ENCODE peak calls at places on chromosomes 4 and X, in six cellular contexts. F, P, I, Z, V and L are unnamed samples.

GRCh38 chr4:127856485-127857447 is 23.9 kb upstream of the PLK4 start:
- DNase-seq in F (no peak), P (no peak), I (peak; percentile 60), Z (no peak), V (no peak), L (no peak)

GRCh38 chrX:154370300-154370881 is 4.0 kb downstream of the FLNA start:
- DNase-seq in F (no peak), P (peak; percentile 15), I (no peak), Z (no peak), V (no peak), L (no peak)

GRCh38 chrX:37745835-37746234 is 34.0 kb upstream of the CYBB start:
- DNase-seq in F (no peak), P (no peak), I (no peak), Z (no peak), V (no peak), L (no peak)

GRCh38 chrX:13376857-13377441 is 57.1 kb upstream of the ATXN3L start:
- DNase-seq in F (no peak), P (no peak), I (no peak), Z (no peak), V (no peak), L (no peak)

GRCh38 chrX:23373129-23373804 is 38.6 kb downstream of the PTCHD1 start:
- DNase-seq in F (no peak), P (no peak), I (no peak), Z (no peak), V (no peak), L (no peak)

GRCh38 chr4:181157647-181158046 is 1085.6 kb upstream of the TENM3 start:
- DNase-seq in F (no peak), P (no peak), I (no peak), Z (no peak), V (no peak), L (no peak)

GRCh38 chrX:79728421-79728820 is 286.1 kb upstream of the TBX22 start:
- DNase-seq in F (no peak), P (no peak), I (no peak), Z (no peak), V (no peak), L (no peak)

GRCh38 chr4:147958057-147958456 is 226.2 kb downstream of the ARHGAP10 start:
- DNase-seq in F (no peak), P (no peak), I (no peak), Z (no peak), V (no peak), L (no peak)

GRCh38 chr4:178165251-178165650 is 723.0 kb upstream of the AGA start:
- DNase-seq in F (no peak), P (no peak), I (no peak), Z (no peak), V (no peak), L (no peak)

GRCh38 chr4:85420831-85421230 is 54.1 kb upstream of the ARHGAP24 start:
- DNase-seq in F (no peak), P (no peak), I (no peak), Z (no peak), V (no peak), L (no peak)

GRCh38 chr4:29199025-29199424 is 1521.1 kb upstream of the PCDH7 start:
- DNase-seq in F (no peak), P (no peak), I (no peak), Z (no peak), V (no peak), L (no peak)

GRCh38 chr4:13656569-13656988 is 29.1 kb upstream of the BOD1L1 start:
- DNase-seq in F (no peak), P (peak; percentile 56), I (peak; percentile 43), Z (no peak), V (peak; percentile 19), L (peak; percentile 13)

GRCh38 chr4:26860922-26861433 is 337 bp downstream of the STIM2 start:
- DNase-seq in F (peak; percentile 20), P (no peak), I (no peak), Z (no peak), V (peak; percentile 10), L (peak; percentile 21)

GRCh38 chrX:113512700-113513395 is 672.2 kb upstream of the AMOT start:
- DNase-seq in F (no peak), P (no peak), I (no peak), Z (no peak), V (no peak), L (no peak)

GRCh38 chr4:173191623-173192041 is 23.0 kb downstream of the GALNT7 start:
- DNase-seq in F (no peak), P (no peak), I (no peak), Z (no peak), V (no peak), L (no peak)

GRCh38 chrX:24285082-24285481 is 28.8 kb downstream of the SUPT20HL2 start:
- DNase-seq in F (no peak), P (no peak), I (no peak), Z (no peak), V (no peak), L (no peak)

GRCh38 chrX:50615570-50616158 is 145.0 kb upstream of the DGKK start:
- DNase-seq in F (no peak), P (no peak), I (no peak), Z (no peak), V (no peak), L (no peak)

GRCh38 chr4:152100378-152101201 is 339.8 kb upstream of the GATB start:
- DNase-seq in F (peak; percentile 29), P (no peak), I (no peak), Z (no peak), V (no peak), L (peak; percentile 23)

GRCh38 chr4:61753739-61754138 is 553.6 kb downstream of the ADGRL3 start:
- DNase-seq in F (no peak), P (no peak), I (no peak), Z (no peak), V (no peak), L (no peak)

GRCh38 chr4:20687894-20688293 is 12.4 kb upstream of the PACRGL start:
- DNase-seq in F (no peak), P (no peak), I (no peak), Z (no peak), V (no peak), L (no peak)

GRCh38 chr4:157886650-157887049 is 286.2 kb downstream of the GASK1B start:
- DNase-seq in F (no peak), P (no peak), I (no peak), Z (no peak), V (no peak), L (no peak)

GRCh38 chrX:2650037-2650436 is 41.1 kb upstream of the CD99 start:
- DNase-seq in F (no peak), P (no peak), I (no peak), Z (no peak), V (no peak), L (no peak)

GRCh38 chr4:41012308-41012707 is 202.0 kb downstream of the APBB2 start:
- DNase-seq in F (no peak), P (no peak), I (no peak), Z (no peak), V (no peak), L (no peak)

GRCh38 chrX:154761977-154762528 is 611 bp upstream of the DKC1 start:
- DNase-seq in F (no peak), P (no peak), I (no peak), Z (no peak), V (no peak), L (no peak)

GRCh38 chr4:152045397-152045780 is 284.6 kb upstream of the GATB start:
- DNase-seq in F (peak; percentile 24), P (no peak), I (no peak), Z (no peak), V (no peak), L (no peak)

GRCh38 chrX:110795645-110796510 is at the start of gene CHRDL1:
- DNase-seq in F (no peak), P (no peak), I (no peak), Z (no peak), V (no peak), L (no peak)

GRCh38 chr4:92189146-92189545 is 114.6 kb upstream of the GRID2 start:
- DNase-seq in F (no peak), P (no peak), I (no peak), Z (no peak), V (no peak), L (no peak)

GRCh38 chrX:71930298-71930697 is 19.7 kb downstream of the NHSL2 start:
- DNase-seq in F (no peak), P (no peak), I (no peak), Z (no peak), V (no peak), L (no peak)

GRCh38 chr4:103673983-103674382 is 45.8 kb downstream of the TACR3 start:
- DNase-seq in F (no peak), P (no peak), I (no peak), Z (no peak), V (no peak), L (no peak)

DNA sequence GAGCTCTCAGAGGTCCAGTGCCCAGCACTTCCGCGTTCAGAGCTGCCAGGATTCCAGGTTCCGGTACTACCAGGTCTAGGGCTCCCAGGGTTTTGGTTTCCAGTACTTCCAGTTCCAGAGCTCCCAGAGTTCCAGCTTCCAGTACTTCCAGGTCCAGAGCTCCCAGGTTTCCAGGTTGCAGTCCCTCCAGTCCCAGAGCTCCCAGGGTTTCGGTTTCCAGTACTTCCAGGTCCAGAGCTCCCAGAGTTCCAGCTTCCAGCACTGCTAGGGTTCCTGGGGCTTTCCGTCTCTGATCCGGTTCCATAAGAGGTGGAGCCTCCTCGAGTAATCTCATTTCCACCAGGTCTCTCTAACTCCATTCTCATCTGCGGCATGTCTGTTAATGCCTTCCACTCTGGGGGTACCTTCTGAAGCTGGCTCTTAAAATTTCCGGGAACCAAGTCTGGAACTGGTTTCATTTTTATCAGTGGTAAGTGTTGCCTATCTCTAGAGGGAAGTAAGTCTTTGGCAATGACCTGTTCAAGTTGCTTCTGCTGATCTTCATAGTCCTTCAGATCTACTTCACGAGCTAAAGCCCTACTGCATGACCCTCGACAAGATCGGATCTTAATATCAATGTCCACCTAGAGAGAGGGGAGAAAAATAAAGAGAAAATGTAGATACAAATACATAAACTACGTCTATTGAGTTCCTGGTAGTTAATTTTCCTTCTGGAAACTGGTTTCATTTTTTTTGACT is 4.1 kb downstream of the FGA start:
- DNase-seq in F (no peak), P (no peak), I (no peak), Z (no peak), V (no peak), L (no peak)
- TF ChIP-seq POLR2A in F (no peak), P (no peak), I (no peak), Z (no peak), V (no peak), L (no peak)

DNA sequence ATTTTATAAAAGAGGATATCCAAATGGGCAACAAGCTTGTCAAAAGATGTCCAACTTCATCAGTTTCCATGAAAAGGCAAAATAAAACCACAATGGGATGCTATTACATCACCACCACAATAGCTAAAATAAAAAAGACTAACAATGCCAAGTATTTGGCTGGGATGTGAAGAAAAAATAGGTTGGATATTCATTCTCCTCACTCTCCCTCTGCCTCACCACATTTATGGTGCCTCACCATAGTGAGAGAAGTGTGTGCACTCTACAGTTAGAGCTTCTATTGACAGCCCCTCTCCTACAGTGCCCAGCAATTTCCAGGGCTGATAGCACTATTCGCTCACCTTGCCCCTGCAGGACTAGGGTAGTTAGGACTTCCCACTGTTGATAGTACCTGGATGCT is 25.5 kb downstream of the VEGFC start:
- DNase-seq in F (no peak), P (no peak), I (no peak), Z (no peak), V (no peak), L (no peak)
- TF ChIP-seq TAF1 in F (no peak), P (no peak), I (no peak), Z (no peak), V (no peak), L (no peak)

GRCh38 chr4:70839537-70840093 is at the start of gene GRSF1:
- DNase-seq in F (peak; percentile 82), P (peak; percentile 94), I (peak; percentile 60), Z (peak; percentile 87), V (peak; percentile 79), L (peak; percentile 76)
- TF ChIP-seq POLR2A in F (peak; percentile 68), P (peak; percentile 85), I (peak; percentile 88), Z (peak; percentile 77), V (peak; percentile 89), L (peak; percentile 79)

GRCh38 chr4:176123710-176124407 is 58.2 kb downstream of the WDR17 start:
- DNase-seq in F (peak; percentile 1), P (peak; percentile 4), I (peak; percentile 51), Z (no peak), V (peak; percentile 24), L (peak; percentile 5)
- TF ChIP-seq TAF1 in F (no peak), P (no peak), I (no peak), Z (no peak), V (no peak), L (no peak)